ENCODE peak calls at places on chromosomes 7 and 10, in eight cellular contexts. T, G, U, M, Z, O, N and J are unnamed samples.

GRCh38 chr10:52617346-52617745 is 155.2 kb downstream of the MBL2 start:
- DNase-seq in U (no peak), G (no peak), N (no peak), Z (no peak), M (no peak), T (peak; percentile 19), O (no peak), J (no peak)

GRCh38 chr7:100824499-100825214 is 2.7 kb downstream of the EPHB4 start:
- DNase-seq in N (no peak), T (no peak), O (no peak), M (no peak), G (no peak), U (no peak), Z (no peak), J (no peak)

GRCh38 chr7:12703881-12704280 is 16.4 kb downstream of the ARL4A start:
- DNase-seq in Z (no peak), G (no peak), N (no peak), U (no peak), T (peak; percentile 69), M (no peak), O (no peak), J (no peak)

GRCh38 chr7:51217804-51218203 is 98.8 kb downstream of the COBL start:
- DNase-seq in O (no peak), Z (no peak), N (no peak), U (no peak), G (no peak), M (no peak), T (no peak), J (no peak)

GRCh38 chr7:47299496-47299895 is 282.4 kb downstream of the TNS3 start:
- DNase-seq in O (no peak), U (no peak), M (no peak), Z (no peak), T (no peak), G (no peak), N (no peak), J (no peak)

GRCh38 chr10:29209830-29210229 is 79.0 kb upstream of the LYZL1 start:
- DNase-seq in N (no peak), T (no peak), Z (no peak), G (no peak), O (no peak), U (no peak), M (no peak), J (no peak)

GRCh38 chr10:84348431-84348830 is 20.0 kb downstream of the CCSER2 start:
- DNase-seq in Z (no peak), U (no peak), N (no peak), O (no peak), T (no peak), G (no peak), M (no peak), J (no peak)

GRCh38 chr7:192701-193536 is 548 bp downstream of the FAM20C start:
- DNase-seq in U (no peak), M (no peak), G (no peak), T (no peak), N (no peak), O (no peak), Z (no peak), J (no peak)

GRCh38 chr10:97891497-97892167 is 42.0 kb downstream of the GOLGA7B start:
- DNase-seq in M (no peak), O (no peak), Z (no peak), T (no peak), G (no peak), U (no peak), N (no peak), J (no peak)

GRCh38 chr7:157136372-157136771 is 2.4 kb upstream of the UBE3C start:
- DNase-seq in M (no peak), G (no peak), O (no peak), N (peak; percentile 33), T (peak; percentile 72), U (no peak), Z (no peak), J (no peak)

GRCh38 chr10:1571587-1572237 is 165.6 kb downstream of the ADARB2 start:
- DNase-seq in T (no peak), Z (no peak), U (no peak), O (no peak), N (no peak), M (no peak), G (no peak), J (no peak)

GRCh38 chr10:69439813-69440506 is 11.3 kb upstream of the TSPAN15 start:
- DNase-seq in U (no peak), T (peak; percentile 42), M (peak; percentile 45), N (peak; percentile 65), G (no peak), O (no peak), Z (no peak), J (no peak)

GRCh38 chr10:110365356-110366143 is 60.8 kb upstream of the SMNDC1 start:
- DNase-seq in Z (no peak), O (no peak), N (no peak), T (no peak), M (no peak), G (no peak), U (no peak), J (no peak)

GRCh38 chr10:110368002-110368401 is 63.3 kb upstream of the SMNDC1 start:
- DNase-seq in M (no peak), N (no peak), U (no peak), Z (no peak), O (no peak), T (no peak), G (no peak), J (no peak)

GRCh38 chr10:110364531-110364937 is 59.8 kb upstream of the SMNDC1 start:
- DNase-seq in U (no peak), M (no peak), T (no peak), O (no peak), N (no peak), Z (peak; percentile 37), G (no peak), J (no peak)

GRCh38 chr10:110368556-110368955 is 63.8 kb upstream of the SMNDC1 start:
- DNase-seq in T (no peak), N (no peak), G (no peak), Z (no peak), O (no peak), U (no peak), M (no peak), J (no peak)

DNA sequence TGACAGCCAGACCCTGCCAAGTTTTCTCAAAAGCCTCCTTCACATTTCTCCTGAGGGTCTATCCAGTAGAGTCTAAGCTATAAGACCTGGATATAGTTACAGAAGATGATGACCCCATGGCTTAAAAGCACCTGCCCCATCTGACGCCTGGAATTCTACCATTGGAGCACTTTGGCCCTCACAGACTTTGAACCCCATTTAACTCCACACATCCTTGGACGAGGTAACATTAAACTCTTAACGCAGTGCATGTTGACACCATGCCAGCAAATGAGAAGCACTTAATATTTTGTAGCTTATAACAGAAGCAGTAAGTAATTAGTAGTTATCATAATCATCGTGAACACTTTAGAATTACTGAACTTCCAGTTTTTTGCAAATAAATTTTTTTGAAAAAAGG is 61.9 kb upstream of the SMNDC1 start:
- DNase-seq in N (no peak), U (no peak), Z (no peak), T (no peak), G (no peak), M (no peak), O (no peak), J (no peak)
- H3K27ac ChIP-seq in N (no peak overlapping the region), U (no peak overlapping the region), Z (no peak overlapping the region), T (no peak overlapping the region), G (no peak overlapping the region), M (no peak overlapping the region), O (no peak overlapping the region), J (no peak overlapping the region)

GRCh38 chr7:150968056-150968455 is 10.1 kb downstream of the KCNH2 start:
- DNase-seq in M (no peak), Z (no peak), N (no peak), G (no peak), T (no peak), O (no peak), U (no peak), J (no peak)

GRCh38 chr7:150965273-150965830 is 12.8 kb downstream of the KCNH2 start:
- DNase-seq in T (no peak), M (no peak), O (peak; percentile 71), Z (no peak), U (no peak), G (no peak), N (no peak), J (no peak)

GRCh38 chr7:150964593-150965111 is 13.5 kb downstream of the KCNH2 start:
- DNase-seq in Z (no peak), G (no peak), U (peak; percentile 40), O (peak; percentile 96), M (peak; percentile 72), N (peak; percentile 51), T (no peak), J (no peak)

GRCh38 chr7:150967332-150967731 is 10.8 kb downstream of the KCNH2 start:
- DNase-seq in T (no peak), N (no peak), G (no peak), M (no peak), O (no peak), U (no peak), Z (no peak), J (no peak)

DNA sequence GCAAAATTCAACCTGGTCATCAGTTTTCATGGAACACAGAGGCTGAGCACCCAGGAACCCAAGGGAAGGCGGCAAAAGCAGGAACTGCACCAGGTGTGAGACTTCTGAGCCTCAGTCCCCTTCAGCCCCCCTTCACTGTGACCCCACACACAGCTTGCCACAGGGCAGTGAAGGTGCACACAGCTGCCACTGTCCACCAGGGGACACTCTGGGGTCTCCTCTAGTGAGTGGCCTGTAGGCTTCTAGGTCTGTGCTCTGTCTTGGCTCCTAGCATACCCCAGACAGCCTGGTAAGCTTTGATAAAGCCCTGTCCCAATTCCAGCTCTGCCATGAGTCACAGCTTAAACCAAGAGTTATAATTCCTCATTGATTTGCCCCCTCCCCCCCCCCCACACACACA is 12.1 kb downstream of the KCNH2 start:
- DNase-seq in O (peak; percentile 76), N (no peak), M (peak; percentile 67), G (no peak), Z (no peak), T (no peak), U (no peak), J (no peak)
- TF ChIP-seq CTCF in O (peak; percentile 25), N (no peak), M (peak; percentile 57), G (no peak), Z (peak; percentile 51), T (peak; percentile 19), U (no peak), J (no peak)

GRCh38 chr7:18637516-18637915 is 142.0 kb downstream of the HDAC9 start:
- DNase-seq in T (no peak), O (no peak), U (no peak), N (no peak), G (no peak), Z (no peak), M (no peak), J (no peak)

GRCh38 chr7:18638594-18639452 is 143.3 kb downstream of the HDAC9 start:
- DNase-seq in N (peak; percentile 36), Z (no peak), T (peak; percentile 54), M (no peak), G (no peak), O (no peak), U (no peak), J (no peak)
- H3K27ac ChIP-seq in N (peak overlapping the region; percentile 38), Z (no peak overlapping the region), T (no peak overlapping the region), M (no peak overlapping the region), G (no peak overlapping the region), O (peak overlapping the region; percentile 33), U (peak overlapping the region; percentile 63), J (no peak overlapping the region)

DNA sequence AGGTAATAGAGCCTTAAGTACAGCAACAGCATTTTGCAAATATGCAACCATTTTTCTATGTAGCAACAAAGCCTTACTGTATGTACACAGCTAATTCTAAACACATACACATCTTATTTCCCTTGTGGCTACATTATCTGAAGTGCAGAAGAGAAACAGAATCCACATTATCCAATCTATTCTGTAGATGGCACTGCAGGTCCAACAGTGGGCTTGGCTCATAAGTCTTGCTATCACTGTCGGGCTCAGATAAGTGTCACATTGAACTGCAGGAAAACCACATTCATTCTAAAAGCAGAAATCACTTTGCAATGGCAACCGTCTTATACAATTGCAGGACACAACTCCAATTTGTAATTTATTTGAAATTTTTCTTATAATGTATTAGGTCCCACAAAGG is 109.8 kb upstream of the NOBOX start:
- DNase-seq in G (no peak), N (peak; percentile 4), U (no peak), T (peak; percentile 3), M (no peak), Z (peak; percentile 35), O (no peak), J (no peak)
- TF ChIP-seq CTCF in G (no peak), N (no peak), U (peak; percentile 17), T (no peak), M (peak; percentile 62), Z (peak; percentile 55), O (peak; percentile 7), J (peak; percentile 49)